ENCODE peak calls at places on chromosome 14, in four cellular contexts. R is fibroblast of the aortic adventitia, V is type B pancreatic cell, M is immature natural killer cell. J is an unnamed sample.

GRCh38 chr14:63922696-63923421 is 70.1 kb downstream of the SYNE2 start:
- DNase-seq in R (peak), V (no peak), M (peak), J (peak)

GRCh38 chr14:30362369-30363218 is 196.4 kb upstream of the G2E3 start:
- DNase-seq in R (no peak), V (no peak), M (no peak), J (no peak)

GRCh38 chr14:74144789-74145188 is 60.0 kb downstream of the LIN52 start:
- DNase-seq in R (no peak), V (no peak), M (peak), J (no peak)

GRCh38 chr14:55699131-55700057 is 119.4 kb downstream of the KTN1 start:
- DNase-seq in R (peak), V (no peak), M (no peak), J (peak)

GRCh38 chr14:63267171-63267570 is 51.6 kb downstream of the GPHB5 start:
- DNase-seq in R (no peak), V (no peak), M (no peak), J (no peak)

GRCh38 chr14:101761881-101762529 is 496 bp downstream of the PPP2R5C start:
- DNase-seq in R (no peak), V (no peak), M (peak), J (peak)

GRCh38 chr14:71536015-71536535 is 396.2 kb upstream of the RGS6 start:
- DNase-seq in R (no peak), V (no peak), M (no peak), J (no peak)

GRCh38 chr14:70567791-70568190 is 32.7 kb downstream of the MED6 start:
- DNase-seq in R (peak), V (no peak), M (no peak), J (no peak)

GRCh38 chr14:31939934-31940333 is 137.2 kb upstream of the ARHGAP5 start:
- DNase-seq in R (no peak), V (no peak), M (no peak), J (no peak)

J was measured in transverse colon.